ENCODE peak calls at places on chromosomes 7 and 10, in nine cellular contexts. U is IMR-90, I is tibial nerve, Y is right lobe of liver, T is OCI-LY7, P is WTC11, S is H9, N is cardiac fibroblast, C is ovary. Q is an unnamed sample.
A peak's percentile ranks its signal among the peaks of the same experiment; 100 is the strongest.

GRCh38 chr10:62734781-62735463 is 69.6 kb upstream of the ADO start:
- DNase-seq in U (no peak), I (no peak), Y (no peak), T (no peak), P (no peak), S (no peak), N (no peak), C (no peak), Q (no peak)

GRCh38 chr7:124996778-124997177 is 67.2 kb upstream of the POT1 start:
- DNase-seq in U (no peak), I (no peak), Y (no peak), T (peak; percentile 1), P (no peak), S (peak; percentile 36), N (no peak), C (no peak), Q (no peak)

GRCh38 chr10:78779339-78779955 is 289.3 kb upstream of the ZMIZ1 start:
- DNase-seq in U (no peak), I (no peak), Y (no peak), T (no peak), P (no peak), S (no peak), N (no peak), C (no peak), Q (no peak)

GRCh38 chr7:74320645-74321178 is 31.5 kb downstream of the CLIP2 start:
- DNase-seq in U (no peak), I (no peak), Y (no peak), T (no peak), P (no peak), S (no peak), N (no peak), C (no peak), Q (no peak)

GRCh38 chr10:7787150-7787856 is 490 bp downstream of the KIN start:
- DNase-seq in U (peak; percentile 24), I (no peak), Y (no peak), T (peak; percentile 18), P (no peak), S (no peak), N (peak; percentile 12), C (no peak), Q (no peak)

GRCh38 chr10:110323503-110323902 is 18.8 kb upstream of the SMNDC1 start:
- DNase-seq in U (peak; percentile 97), I (no peak), Y (no peak), T (no peak), P (no peak), S (no peak), N (peak; percentile 76), C (no peak), Q (no peak)

GRCh38 chr10:114140036-114140435 is 34.0 kb downstream of the CCDC186 start:
- DNase-seq in U (no peak), I (no peak), Y (no peak), T (no peak), P (no peak), S (no peak), N (no peak), C (no peak), Q (no peak)

GRCh38 chr7:107327986-107328569 is 141.8 kb upstream of the GPR22 start:
- DNase-seq in U (peak; percentile 51), I (no peak), Y (no peak), T (no peak), P (no peak), S (no peak), N (peak; percentile 10), C (no peak), Q (no peak)

GRCh38 chr10:127195041-127195506 is 1.3 kb downstream of the INSYN2A start:
- DNase-seq in U (no peak), I (no peak), Y (no peak), T (no peak), P (peak; percentile 41), S (peak; percentile 56), N (no peak), C (peak; percentile 29), Q (no peak)

GRCh38 chr10:127195571-127196226 is 692 bp downstream of the INSYN2A start:
- DNase-seq in U (peak; percentile 12), I (no peak), Y (no peak), T (no peak), P (peak; percentile 44), S (peak; percentile 48), N (peak; percentile 27), C (peak; percentile 28), Q (no peak)

GRCh38 chr10:127196955-127197432 is 603 bp upstream of the INSYN2A start:
- DNase-seq in U (no peak), I (no peak), Y (no peak), T (no peak), P (no peak), S (no peak), N (no peak), C (no peak), Q (no peak)

GRCh38 chr10:127194598-127194997 is 1.8 kb downstream of the INSYN2A start:
- DNase-seq in U (no peak), I (no peak), Y (no peak), T (no peak), P (no peak), S (no peak), N (no peak), C (no peak), Q (no peak)

DNA sequence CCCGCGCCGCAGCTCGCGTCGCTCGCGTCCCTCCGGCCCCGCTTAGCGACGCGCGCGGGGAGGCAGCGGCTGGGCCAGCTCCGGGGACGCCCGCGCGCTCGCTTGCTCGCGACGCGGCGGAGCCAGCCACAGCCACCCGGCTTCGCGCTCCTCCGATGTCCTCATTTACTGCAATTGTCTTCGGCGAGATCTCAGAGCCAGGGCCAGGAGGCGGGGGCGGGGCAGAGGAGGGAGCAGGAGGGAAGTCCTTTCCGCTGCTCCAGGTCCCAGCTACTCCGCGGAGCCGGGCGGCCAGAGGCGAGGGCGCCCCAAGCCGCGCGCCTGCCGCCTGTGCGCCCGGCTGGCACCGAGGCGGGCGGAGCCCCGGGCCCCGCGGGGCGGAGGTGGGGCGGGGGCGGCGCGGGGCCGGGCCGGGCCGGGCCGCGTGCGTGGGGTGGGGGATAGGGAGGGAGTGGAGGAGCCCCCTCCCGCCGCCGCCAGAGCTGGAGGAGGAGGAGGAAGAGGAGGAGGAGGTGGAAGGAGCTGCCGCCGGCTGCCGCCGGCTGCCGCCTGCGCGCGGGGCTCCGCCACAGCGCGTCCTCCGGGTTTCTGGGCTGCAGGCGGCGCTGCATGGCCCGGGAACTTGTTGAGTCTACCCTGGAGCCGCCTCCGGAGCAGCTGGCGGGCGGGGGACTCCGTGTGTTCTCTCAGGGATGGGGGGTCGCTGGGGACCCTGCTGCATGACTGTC is at the start of gene INSYN2A:
- DNase-seq in U (peak; percentile 44), I (no peak), Y (peak; percentile 38), T (no peak), P (peak; percentile 67), S (peak; percentile 73), N (peak; percentile 56), C (peak; percentile 41), Q (no peak)
- TF ChIP-seq CTCF in U (peak; percentile 39), I (no peak), Y (no peak), T (no peak), P (no peak), S (peak; percentile 62), N (peak; percentile 34), C (no peak), Q (peak; percentile 57)

GRCh38 chr7:140242057-140243031 is 65.6 kb upstream of the KDM7A start:
- DNase-seq in U (no peak), I (no peak), Y (peak; percentile 30), T (no peak), P (no peak), S (no peak), N (no peak), C (no peak), Q (no peak)

GRCh38 chr7:140237390-140237789 is 60.6 kb upstream of the KDM7A start:
- DNase-seq in U (no peak), I (no peak), Y (no peak), T (no peak), P (no peak), S (no peak), N (no peak), C (no peak), Q (no peak)

GRCh38 chr7:140236626-140237025 is 59.8 kb upstream of the KDM7A start:
- DNase-seq in U (no peak), I (no peak), Y (no peak), T (no peak), P (no peak), S (no peak), N (no peak), C (no peak), Q (no peak)

GRCh38 chr7:140238778-140239652 is 62.2 kb upstream of the KDM7A start:
- DNase-seq in U (no peak), I (no peak), Y (no peak), T (no peak), P (no peak), S (no peak), N (no peak), C (no peak), Q (no peak)

DNA sequence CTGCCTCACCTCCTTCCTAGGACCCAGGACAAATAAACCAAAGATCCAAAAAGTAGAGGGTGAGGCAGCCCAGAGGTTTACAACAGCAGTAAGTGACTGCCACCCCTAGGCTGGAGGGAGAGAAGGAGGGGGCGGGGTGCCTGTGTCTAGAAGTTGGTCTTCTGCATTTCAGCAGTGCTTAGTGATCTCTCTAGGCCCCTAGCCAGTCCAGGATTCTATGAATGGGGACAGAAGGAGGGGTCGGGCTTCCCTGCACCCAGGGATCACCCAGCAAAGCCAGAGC is 62.8 kb upstream of the KDM7A start:
- DNase-seq in U (no peak), I (no peak), Y (no peak), T (no peak), P (no peak), S (no peak), N (no peak), C (no peak), Q (no peak)
- TF ChIP-seq CTCF in U (no peak), I (no peak), Y (no peak), T (no peak), P (no peak), S (no peak), N (no peak), C (no peak), Q (no peak)

DNA sequence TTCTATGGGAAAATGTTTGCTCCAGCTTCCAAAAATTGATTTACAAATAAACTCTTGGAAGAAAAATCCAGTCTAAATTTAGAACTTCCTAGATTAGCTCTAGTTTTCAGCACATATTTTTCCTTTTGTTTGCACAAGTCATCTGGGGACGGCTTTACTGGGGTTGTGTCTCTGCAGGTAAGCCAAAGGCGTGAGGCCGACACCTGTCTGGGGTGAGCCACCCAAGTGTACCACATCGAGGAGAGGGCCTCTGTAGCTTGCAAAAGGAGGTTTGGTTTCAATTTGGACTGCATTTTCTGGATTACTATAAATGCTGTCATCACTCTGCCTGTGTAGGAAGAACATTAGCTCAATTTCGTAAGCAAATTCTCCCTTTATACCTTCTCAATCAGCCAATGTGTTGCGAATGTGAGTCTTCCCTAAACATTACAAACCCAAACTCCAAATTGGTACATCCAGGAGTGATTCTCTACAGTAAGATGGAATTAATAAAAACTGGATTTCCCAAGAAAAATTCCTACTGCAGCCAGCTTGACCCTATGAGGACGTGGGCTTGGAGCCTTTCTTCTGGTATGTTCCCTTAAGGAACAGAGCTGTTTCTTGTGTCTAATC is 89.5 kb upstream of the ZNF438 start:
- DNase-seq in U (peak; percentile 31), I (no peak), Y (no peak), T (no peak), P (no peak), S (no peak), N (peak; percentile 55), C (no peak), Q (no peak)
- TF ChIP-seq CTCF in U (no peak), I (no peak), Y (no peak), T (no peak), P (no peak), S (no peak), N (no peak), C (no peak), Q (no peak)

DNA sequence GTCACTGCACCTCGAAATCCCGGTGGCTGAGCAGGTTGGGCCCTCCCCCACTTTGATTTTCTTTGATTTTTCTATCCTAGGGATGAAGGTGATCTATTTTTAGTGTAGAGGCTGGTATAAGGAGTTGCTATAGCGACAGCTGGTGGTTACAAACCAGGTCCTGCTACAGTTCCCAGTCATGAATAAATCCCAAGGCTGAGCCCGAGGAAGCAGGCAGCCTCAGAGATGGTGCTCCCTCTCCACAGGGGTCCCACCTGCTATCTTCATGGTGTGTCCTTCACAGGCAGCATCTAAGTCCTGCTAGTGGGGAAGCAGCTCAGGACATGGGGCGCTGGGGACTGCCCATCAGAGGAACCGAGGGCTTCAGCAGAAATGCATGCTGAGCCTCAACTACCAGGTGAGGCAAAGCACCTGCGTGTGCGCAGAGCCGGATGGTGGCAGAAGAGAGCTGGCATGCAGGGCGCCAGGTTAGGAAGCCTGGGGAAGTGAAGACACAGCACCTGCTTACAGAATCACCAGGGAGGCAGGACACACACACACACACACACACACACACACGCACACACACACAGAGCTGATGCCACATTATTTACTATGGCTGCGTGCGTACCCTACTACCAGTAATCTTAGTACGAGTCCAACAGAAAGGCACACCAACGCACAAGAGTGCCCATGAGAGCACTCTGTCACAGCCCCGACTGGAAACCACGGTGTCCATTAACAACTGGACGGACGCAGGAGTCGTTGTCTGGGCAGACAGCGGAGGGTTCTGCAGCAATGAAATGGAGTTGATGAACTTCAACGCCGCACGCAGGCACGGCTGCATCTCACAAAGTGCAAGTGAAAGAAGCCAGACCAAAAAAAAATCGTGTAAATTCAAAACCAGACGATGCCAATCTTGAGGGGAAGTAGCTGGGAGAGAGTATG is 150.8 kb downstream of the PRKAG2 start:
- DNase-seq in U (peak; percentile 49), I (no peak), Y (no peak), T (no peak), P (no peak), S (no peak), N (no peak), C (no peak), Q (no peak)
- TF ChIP-seq CTCF in U (no peak), I (no peak), Y (no peak), T (no peak), P (no peak), S (no peak), N (no peak), C (no peak), Q (no peak)